ENCODE peak calls at places on chromosomes 3 and 15, in six cellular contexts. F is HFFc6, B is colonic mucosa, M is Kasumi-1, V is NT2/D1, N is smooth muscle cell of the brain vasculature. T is an unnamed sample.

GRCh38 chr15:71662306-71662705 is 148.0 kb upstream of the NR2E3 start:
- DNase-seq in F (no peak), B (no peak), M (no peak), V (no peak), N (no peak), T (no peak)

GRCh38 chr3:21729888-21730459 is 21.0 kb downstream of the ZNF385D start:
- DNase-seq in F (peak), B (no peak), M (no peak), V (no peak), N (no peak), T (no peak)

GRCh38 chr3:129268396-129268795 is 10.3 kb upstream of the HMCES start:
- DNase-seq in F (no peak), B (no peak), M (no peak), V (no peak), N (no peak), T (no peak)

GRCh38 chr3:30476373-30477082 is 129.9 kb upstream of the TGFBR2 start:
- DNase-seq in F (peak), B (no peak), M (no peak), V (no peak), N (no peak), T (no peak)

GRCh38 chr3:187382609-187383151 is 14.5 kb downstream of the RTP4 start:
- DNase-seq in F (no peak), B (no peak), M (no peak), V (no peak), N (no peak), T (no peak)

GRCh38 chr15:92643849-92644815 is 11.4 kb downstream of the FAM174B start:
- DNase-seq in F (peak), B (no peak), M (no peak), V (no peak), N (no peak), T (peak)

GRCh38 chr3:140505256-140505655 is 172.6 kb upstream of the TRIM42 start:
- DNase-seq in F (no peak), B (no peak), M (no peak), V (no peak), N (no peak), T (no peak)

GRCh38 chr3:160163259-160163878 is 61.9 kb upstream of the C3orf80 start:
- DNase-seq in F (peak), B (no peak), M (peak), V (no peak), N (peak), T (peak)

GRCh38 chr15:49082960-49083359 is 36.7 kb upstream of the SECISBP2L start:
- DNase-seq in F (peak), B (no peak), M (no peak), V (no peak), N (peak), T (no peak)

GRCh38 chr3:184235381-184236032 is 6.1 kb downstream of the VWA5B2 start:
- DNase-seq in F (peak), B (no peak), M (no peak), V (no peak), N (no peak), T (no peak)

GRCh38 chr3:20141841-20142240 is 44.2 kb downstream of the SGO1 start:
- DNase-seq in F (no peak), B (no peak), M (no peak), V (peak), N (peak), T (no peak)

GRCh38 chr15:100115711-100116090 is 226.1 kb downstream of the ADAMTS17 start:
- DNase-seq in F (no peak), B (no peak), M (no peak), V (no peak), N (no peak), T (no peak)

GRCh38 chr15:55224892-55225291 is 28.2 kb upstream of the RSL24D1 start:
- DNase-seq in F (no peak), B (no peak), M (peak), V (no peak), N (no peak), T (no peak)

GRCh38 chr3:127034195-127034989 is 51.5 kb downstream of the PLXNA1 start:
- DNase-seq in F (no peak), B (no peak), M (no peak), V (no peak), N (no peak), T (no peak)

GRCh38 chr3:142509079-142509478 is 61.2 kb upstream of the XRN1 start:
- DNase-seq in F (no peak), B (no peak), M (no peak), V (no peak), N (no peak), T (no peak)

GRCh38 chr3:14424711-14425573 is 22.5 kb downstream of the SLC6A6 start:
- DNase-seq in F (no peak), B (no peak), M (no peak), V (no peak), N (no peak), T (no peak)

GRCh38 chr15:88701561-88702095 is 62.8 kb downstream of the ISG20 start:
- DNase-seq in F (no peak), B (no peak), M (no peak), V (no peak), N (no peak), T (peak)

GRCh38 chr3:37052860-37053259 is 59.5 kb downstream of the MLH1 start:
- DNase-seq in F (no peak), B (no peak), M (no peak), V (no peak), N (no peak), T (no peak)

GRCh38 chr3:160001850-160002623 is 13.4 kb downstream of the IL12A start:
- DNase-seq in F (no peak), B (no peak), M (no peak), V (no peak), N (no peak), T (no peak)

GRCh38 chr3:16064660-16065414 is 109.6 kb upstream of the GALNT15 start:
- DNase-seq in F (peak), B (peak), M (peak), V (no peak), N (peak), T (no peak)

GRCh38 chr15:67192185-67192584 is 62.3 kb downstream of the AAGAB start:
- DNase-seq in F (no peak), B (no peak), M (no peak), V (no peak), N (no peak), T (no peak)

GRCh38 chr3:46490338-46491084 is 7.3 kb upstream of the RTP3 start:
- DNase-seq in F (peak), B (no peak), M (no peak), V (no peak), N (no peak), T (peak)

GRCh38 chr3:156582784-156583183 is 27.9 kb upstream of the SSR3 start:
- DNase-seq in F (no peak), B (no peak), M (no peak), V (no peak), N (no peak), T (no peak)

GRCh38 chr3:55247666-55248065 is 239.4 kb downstream of the WNT5A start:
- DNase-seq in F (no peak), B (no peak), M (no peak), V (no peak), N (no peak), T (no peak)

GRCh38 chr15:48617619-48618018 is 27.9 kb downstream of the FBN1 start:
- DNase-seq in F (no peak), B (peak), M (no peak), V (no peak), N (peak), T (no peak)

GRCh38 chr15:81941479-81941878 is 104.3 kb downstream of the MEX3B start:
- DNase-seq in F (no peak), B (no peak), M (no peak), V (no peak), N (peak), T (no peak)

GRCh38 chr3:186307594-186307993 is 54.4 kb downstream of the DGKG start:
- DNase-seq in F (peak), B (no peak), M (peak), V (no peak), N (peak), T (no peak)

GRCh38 chr3:106685751-106686150 is 691.5 kb upstream of the CCDC54 start:
- DNase-seq in F (no peak), B (no peak), M (no peak), V (no peak), N (no peak), T (no peak)

GRCh38 chr3:62529230-62529629 is 155.9 kb upstream of the FEZF2 start:
- DNase-seq in F (no peak), B (peak), M (peak), V (peak), N (peak), T (peak)

GRCh38 chr3:177418787-177419186 is 221.5 kb upstream of the TBL1XR1 start:
- DNase-seq in F (no peak), B (no peak), M (no peak), V (no peak), N (no peak), T (peak)

GRCh38 chr3:39725321-39725720 is 84.1 kb upstream of the MYRIP start:
- DNase-seq in F (no peak), B (no peak), M (no peak), V (no peak), N (no peak), T (no peak)

GRCh38 chr3:102192575-102192974 is 242.2 kb upstream of the ZPLD1 start:
- DNase-seq in F (no peak), B (no peak), M (no peak), V (no peak), N (no peak), T (no peak)

GRCh38 chr15:79640206-79640605 is 208.1 kb downstream of the MINAR1 start:
- DNase-seq in F (peak), B (no peak), M (no peak), V (no peak), N (no peak), T (no peak)